ENCODE peak calls at places on chromosome 9, in six cellular contexts. F is transverse colon; S is Jurkat, Clone E6-1; D is H9; Y is NCI-H460; B is NCI-H2081 treated with DMSO at 0.1 percent for 48 hours. A is an unnamed sample.

GRCh38 chr9:110192531-110193326 is 15.2 kb downstream of the C9orf152 start:
- DNase-seq in S (no peak), B (no peak), F (no peak), Y (no peak), D (no peak), A (no peak)

GRCh38 chr9:35661756-35662350 is 3.1 kb downstream of the ARHGEF39 start:
- DNase-seq in S (peak; percentile 55), Y (no peak), B (no peak), F (no peak), D (no peak), A (no peak)

GRCh38 chr9:118170032-118170955 is 466.1 kb downstream of the TLR4 start:
- DNase-seq in B (peak; percentile 42), S (peak; percentile 14), D (peak; percentile 74), F (peak; percentile 15), Y (peak; percentile 12), A (peak; percentile 63)

GRCh38 chr9:121363586-121363961 is 6.5 kb downstream of the STOM start:
- DNase-seq in Y (no peak), S (no peak), D (no peak), B (no peak), F (no peak), A (no peak)

GRCh38 chr9:22683393-22684075 is 236.9 kb downstream of the DMRTA1 start:
- DNase-seq in Y (no peak), S (no peak), D (no peak), F (no peak), B (peak; percentile 85), A (no peak)

GRCh38 chr9:37446401-37446800 is 18.8 kb downstream of the ZBTB5 start:
- DNase-seq in Y (no peak), F (no peak), S (peak; percentile 44), B (no peak), D (no peak), A (no peak)

GRCh38 chr9:100372648-100373047 is 19.9 kb upstream of the TEX10 start:
- DNase-seq in S (no peak), F (no peak), D (no peak), B (no peak), Y (no peak), A (no peak)

GRCh38 chr9:108445431-108446018 is 410.3 kb downstream of the ACTL7B start:
- DNase-seq in S (no peak), B (no peak), D (no peak), F (no peak), Y (no peak), A (peak; percentile 49)

GRCh38 chr9:134475051-134475790 is 149.0 kb downstream of the RXRA start:
- DNase-seq in B (no peak), F (peak; percentile 63), D (no peak), S (peak; percentile 44), Y (no peak), A (peak; percentile 50)

GRCh38 chr9:114611516-114612271 is 603 bp downstream of the TMEM268 start:
- DNase-seq in B (no peak), Y (peak; percentile 38), D (peak; percentile 54), F (peak; percentile 65), S (no peak), A (peak; percentile 68)

GRCh38 chr9:69874301-69875060 is 53.9 kb downstream of the CFAP95 start:
- DNase-seq in F (no peak), D (no peak), S (no peak), B (no peak), Y (no peak), A (no peak)

GRCh38 chr9:124661184-124661755 is 109.8 kb downstream of the NR6A1 start:
- DNase-seq in B (peak; percentile 15), S (no peak), Y (no peak), D (no peak), F (no peak), A (no peak)

GRCh38 chr9:134690301-134690751 is 48.7 kb downstream of the COL5A1 start:
- DNase-seq in B (no peak), F (no peak), S (no peak), Y (no peak), D (no peak), A (no peak)

GRCh38 chr9:78813602-78814180 is 516.8 kb downstream of the PSAT1 start:
- DNase-seq in F (no peak), D (no peak), Y (no peak), B (no peak), S (no peak), A (no peak)

GRCh38 chr9:132894857-132895846 is 16.5 kb downstream of the SPACA9 start:
- DNase-seq in Y (no peak), S (no peak), F (no peak), B (no peak), D (no peak), A (no peak)

GRCh38 chr9:78882501-78882900 is 585.6 kb downstream of the PSAT1 start:
- DNase-seq in D (no peak), F (no peak), S (no peak), Y (no peak), B (no peak), A (no peak)